ENCODE peak calls at places on chromosomes 6 and 20, in four cellular contexts. Q, T, I and N are unnamed samples.

GRCh38 chr6:121491576-121491975 is 56.1 kb downstream of the GJA1 start:
- DNase-seq in Q (no peak), T (no peak), I (no peak), N (no peak)

GRCh38 chr20:23879328-23879798 is at the start of gene CST5:
- DNase-seq in Q (no peak), I (no peak), T (no peak), N (no peak)

GRCh38 chr6:130505808-130506207 is 140.0 kb downstream of the TMEM200A start:
- DNase-seq in Q (no peak), I (no peak), T (no peak), N (no peak)

GRCh38 chr6:140857734-140858380 is 1274.9 kb upstream of the GJE1 start:
- DNase-seq in T (no peak), Q (no peak), I (no peak), N (no peak)

GRCh38 chr6:167153523-167153959 is 4.2 kb downstream of the GPR31 start:
- DNase-seq in Q (no peak), I (no peak), T (no peak), N (no peak)

GRCh38 chr6:150934380-150934779 is 68.9 kb downstream of the MTHFD1L start:
- DNase-seq in T (no peak), I (no peak), Q (no peak), N (no peak)

GRCh38 chr6:74638467-74638866 is 567.4 kb downstream of the COL12A1 start:
- DNase-seq in Q (no peak), T (no peak), I (no peak), N (no peak)

GRCh38 chr6:27472182-27472616 is 706 bp downstream of the ZNF184 start:
- DNase-seq in Q (peak; percentile 56), T (peak; percentile 56), I (peak; percentile 46), N (peak; percentile 66)

GRCh38 chr20:43988867-43989266 is 74.2 kb downstream of the TOX2 start:
- DNase-seq in Q (no peak), I (no peak), T (no peak), N (no peak)

GRCh38 chr6:4817551-4817950 is 41.3 kb downstream of the CDYL start:
- DNase-seq in T (no peak), Q (no peak), I (no peak), N (no peak)

GRCh38 chr20:37095108-37095608 is 639 bp downstream of the RBL1 start:
- DNase-seq in Q (peak; percentile 56), I (no peak), T (no peak), N (no peak)

GRCh38 chr6:38177885-38178583 is 358.5 kb downstream of the ZFAND3 start:
- DNase-seq in I (no peak), Q (no peak), T (peak; percentile 14), N (no peak)

GRCh38 chr6:121399971-121400370 is 35.5 kb upstream of the GJA1 start:
- DNase-seq in Q (no peak), T (no peak), I (no peak), N (no peak)

GRCh38 chr6:129835691-129836090 is 25.4 kb downstream of the TMEM244 start:
- DNase-seq in T (no peak), I (no peak), Q (no peak), N (no peak)

GRCh38 chr6:38068854-38069253 is 249.3 kb downstream of the ZFAND3 start:
- DNase-seq in Q (peak; percentile 61), I (no peak), T (no peak), N (no peak)

GRCh38 chr6:146211646-146212045 is 182.8 kb downstream of the GRM1 start:
- DNase-seq in T (no peak), I (no peak), Q (no peak), N (no peak)

GRCh38 chr20:10798811-10799210 is 125.0 kb upstream of the JAG1 start:
- DNase-seq in T (no peak), Q (no peak), I (no peak), N (no peak)

GRCh38 chr20:58008413-58008812 is 220.0 kb downstream of the ANKRD60 start:
- DNase-seq in I (no peak), T (no peak), Q (no peak), N (no peak)
- TF ChIP-seq CTCF in I (no peak), T (no peak), Q (no peak), N (no peak)

GRCh38 chr6:125952764-125953501 is 3.6 kb upstream of the HINT3 start:
- DNase-seq in T (no peak), I (no peak), Q (peak; percentile 32), N (no peak)
- TF ChIP-seq CTCF in T (no peak), I (no peak), Q (peak; percentile 38), N (no peak)

GRCh38 chr6:95690328-95690727 is 113.0 kb downstream of the MANEA start:
- DNase-seq in I (no peak), Q (no peak), T (no peak), N (no peak)

GRCh38 chr6:95687839-95688238 is 110.5 kb downstream of the MANEA start:
- DNase-seq in I (no peak), T (no peak), Q (no peak), N (no peak)

GRCh38 chr6:95685817-95686216 is 108.5 kb downstream of the MANEA start:
- DNase-seq in T (no peak), Q (no peak), I (no peak), N (no peak)

GRCh38 chr6:95686858-95687257 is 109.5 kb downstream of the MANEA start:
- DNase-seq in T (no peak), Q (no peak), I (no peak), N (no peak)

DNA sequence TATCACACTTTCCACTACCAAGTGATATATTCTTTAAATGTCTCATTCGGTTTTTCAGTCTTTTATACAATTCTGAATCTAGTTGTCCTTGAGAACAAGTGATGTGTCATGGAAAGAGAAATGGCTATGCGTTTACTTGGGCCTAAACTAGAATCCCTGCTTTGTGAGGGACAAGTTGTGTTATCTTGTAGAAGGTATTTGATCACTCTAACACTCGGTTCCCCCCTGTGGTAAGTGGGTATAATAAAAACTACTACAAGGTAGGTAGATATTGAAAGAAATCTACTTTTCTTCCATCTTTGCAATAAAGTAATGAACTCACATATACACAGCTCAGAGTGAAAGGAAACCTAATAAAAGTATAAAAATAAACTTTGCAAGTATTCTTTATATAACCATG is 108.9 kb downstream of the MANEA start:
- DNase-seq in T (no peak), I (no peak), Q (no peak), N (no peak)
- TF ChIP-seq CTCF in T (no peak), I (no peak), Q (no peak), N (no peak)

DNA sequence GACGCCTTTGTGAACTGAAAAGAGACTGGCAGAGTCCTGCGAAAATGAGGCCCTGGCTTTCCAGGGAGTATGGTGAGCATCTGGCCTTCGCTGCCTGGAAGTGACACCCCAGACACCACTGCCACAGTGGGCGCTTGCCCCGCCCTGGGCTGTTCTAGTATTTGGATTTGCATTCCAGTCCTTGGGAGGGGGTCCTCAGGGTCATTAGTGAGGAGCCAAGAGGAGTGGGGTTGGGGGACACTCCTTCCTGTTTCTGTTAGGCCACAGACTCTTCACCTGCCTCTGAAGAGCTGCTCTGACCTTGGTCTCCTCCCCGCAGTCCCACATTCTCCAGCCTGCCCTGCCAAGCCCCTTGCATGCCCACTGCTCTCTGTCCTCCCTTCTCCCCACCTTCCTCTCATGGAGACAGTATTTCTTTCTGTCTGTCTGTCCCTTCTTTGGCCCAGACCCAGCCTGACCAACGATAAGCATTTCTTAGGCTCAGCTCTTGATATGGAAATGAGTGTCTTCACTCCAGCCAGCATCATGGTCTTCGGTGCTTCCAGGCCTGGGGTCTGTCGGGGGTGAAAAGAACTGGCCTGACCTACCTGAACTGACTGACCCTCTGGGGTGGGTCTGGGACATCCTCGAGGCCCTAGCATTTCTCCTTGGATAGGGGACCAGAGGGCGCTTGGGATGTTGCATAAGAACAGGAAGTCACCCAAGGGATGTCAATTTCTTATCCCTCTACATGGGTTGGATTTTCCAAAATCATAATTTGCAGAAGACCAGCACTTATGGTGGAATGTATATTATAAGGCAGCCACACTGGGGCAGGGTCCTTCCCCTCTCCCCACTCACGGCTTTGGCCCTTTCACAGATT is 19.4 kb downstream of the SLC9A8 start:
- DNase-seq in T (no peak), Q (no peak), I (no peak), N (no peak)
- TF ChIP-seq CTCF in T (no peak), Q (no peak), I (no peak), N (no peak)